ENCODE peak calls at places on chromosomes 13 and 19, in nine cellular contexts. One of them, this sample, is unnamed. For H3K4me1, the result is how much of the 10 kb centered on the place peaks cover.

GRCh38 chr13:113916330-113916815 is 52.5 kb upstream of the GAS6 start:
- DNase-seq in thoracic aorta: no peak
- DNase-seq in neural progenitor cell: no peak
- DNase-seq in aorta: no peak
- DNase-seq in cardiac muscle cell: no peak
- DNase-seq in IMR-90: peak
- DNase-seq in mammary epithelial cell: peak
- DNase-seq in heart left ventricle: no peak
- DNase-seq in neuronal stem cell: no peak
- DNase-seq in this sample: no peak

GRCh38 chr13:80469841-80470378 is 129.0 kb upstream of the SPRY2 start:
- DNase-seq in thoracic aorta: peak
- DNase-seq in neural progenitor cell: no peak
- DNase-seq in aorta: peak
- DNase-seq in cardiac muscle cell: no peak
- DNase-seq in IMR-90: peak
- DNase-seq in mammary epithelial cell: peak
- DNase-seq in heart left ventricle: peak
- DNase-seq in neuronal stem cell: no peak
- DNase-seq in this sample: no peak

GRCh38 chr19:14686411-14686810 is 3.4 kb upstream of the ZNF333 start:
- DNase-seq in thoracic aorta: no peak
- DNase-seq in neural progenitor cell: peak
- DNase-seq in aorta: no peak
- DNase-seq in cardiac muscle cell: peak
- DNase-seq in IMR-90: peak
- DNase-seq in mammary epithelial cell: peak
- DNase-seq in heart left ventricle: no peak
- DNase-seq in neuronal stem cell: no peak
- DNase-seq in this sample: peak

GRCh38 chr19:2273356-2274184 is 8.4 kb downstream of the PEAK3 start:
- DNase-seq in thoracic aorta: no peak
- DNase-seq in neural progenitor cell: peak
- DNase-seq in aorta: peak
- DNase-seq in cardiac muscle cell: peak
- DNase-seq in IMR-90: peak
- DNase-seq in mammary epithelial cell: peak
- DNase-seq in heart left ventricle: peak
- DNase-seq in neuronal stem cell: peak
- DNase-seq in this sample: peak

GRCh38 chr19:2455481-2456300 is 1.1 kb downstream of the LMNB2 start:
- DNase-seq in thoracic aorta: no peak
- DNase-seq in neural progenitor cell: peak
- DNase-seq in aorta: no peak
- DNase-seq in cardiac muscle cell: no peak
- DNase-seq in IMR-90: no peak
- DNase-seq in mammary epithelial cell: peak
- DNase-seq in heart left ventricle: peak
- DNase-seq in neuronal stem cell: no peak
- DNase-seq in this sample: peak

GRCh38 chr13:55583953-55584593 is 1556.6 kb upstream of the PRR20A start:
- DNase-seq in thoracic aorta: no peak
- DNase-seq in neural progenitor cell: no peak
- DNase-seq in aorta: no peak
- DNase-seq in cardiac muscle cell: no peak
- DNase-seq in IMR-90: no peak
- DNase-seq in mammary epithelial cell: no peak
- DNase-seq in heart left ventricle: no peak
- DNase-seq in neuronal stem cell: no peak
- DNase-seq in this sample: no peak

GRCh38 chr19:10896851-10897526 is 25.6 kb downstream of the CARM1 start:
- DNase-seq in thoracic aorta: no peak
- DNase-seq in neural progenitor cell: no peak
- DNase-seq in aorta: no peak
- DNase-seq in cardiac muscle cell: no peak
- DNase-seq in IMR-90: peak
- DNase-seq in mammary epithelial cell: no peak
- DNase-seq in heart left ventricle: no peak
- DNase-seq in neuronal stem cell: no peak
- DNase-seq in this sample: no peak

GRCh38 chr19:52997975-52998374 is 15.7 kb upstream of the ERVV-1 start:
- DNase-seq in thoracic aorta: no peak
- DNase-seq in neural progenitor cell: no peak
- DNase-seq in aorta: no peak
- DNase-seq in cardiac muscle cell: no peak
- DNase-seq in IMR-90: no peak
- DNase-seq in mammary epithelial cell: no peak
- DNase-seq in heart left ventricle: no peak
- DNase-seq in neuronal stem cell: no peak
- DNase-seq in this sample: no peak

GRCh38 chr13:40933508-40933907 is 85.6 kb downstream of the ELF1 start:
- DNase-seq in thoracic aorta: no peak
- DNase-seq in neural progenitor cell: no peak
- DNase-seq in aorta: no peak
- DNase-seq in cardiac muscle cell: no peak
- DNase-seq in IMR-90: no peak
- DNase-seq in mammary epithelial cell: no peak
- DNase-seq in heart left ventricle: no peak
- DNase-seq in neuronal stem cell: no peak
- DNase-seq in this sample: no peak

GRCh38 chr19:10195199-10195519 is 406 bp upstream of the DNMT1 start:
- DNase-seq in thoracic aorta: no peak
- DNase-seq in neural progenitor cell: no peak
- DNase-seq in aorta: no peak
- DNase-seq in cardiac muscle cell: no peak
- DNase-seq in IMR-90: no peak
- DNase-seq in mammary epithelial cell: no peak
- DNase-seq in heart left ventricle: no peak
- DNase-seq in neuronal stem cell: no peak
- DNase-seq in this sample: no peak

GRCh38 chr13:43742911-43743310 is 43.9 kb downstream of the ENOX1 start:
- DNase-seq in thoracic aorta: no peak
- DNase-seq in neural progenitor cell: no peak
- DNase-seq in aorta: no peak
- DNase-seq in cardiac muscle cell: no peak
- DNase-seq in IMR-90: no peak
- DNase-seq in mammary epithelial cell: no peak
- DNase-seq in heart left ventricle: no peak
- DNase-seq in neuronal stem cell: no peak
- DNase-seq in this sample: no peak

GRCh38 chr19:9128171-9128570 is 1.4 kb upstream of the OR7G3 start:
- DNase-seq in thoracic aorta: no peak
- DNase-seq in neural progenitor cell: no peak
- DNase-seq in aorta: no peak
- DNase-seq in cardiac muscle cell: no peak
- DNase-seq in IMR-90: peak
- DNase-seq in mammary epithelial cell: peak
- DNase-seq in heart left ventricle: no peak
- DNase-seq in neuronal stem cell: no peak
- DNase-seq in this sample: no peak

DNA sequence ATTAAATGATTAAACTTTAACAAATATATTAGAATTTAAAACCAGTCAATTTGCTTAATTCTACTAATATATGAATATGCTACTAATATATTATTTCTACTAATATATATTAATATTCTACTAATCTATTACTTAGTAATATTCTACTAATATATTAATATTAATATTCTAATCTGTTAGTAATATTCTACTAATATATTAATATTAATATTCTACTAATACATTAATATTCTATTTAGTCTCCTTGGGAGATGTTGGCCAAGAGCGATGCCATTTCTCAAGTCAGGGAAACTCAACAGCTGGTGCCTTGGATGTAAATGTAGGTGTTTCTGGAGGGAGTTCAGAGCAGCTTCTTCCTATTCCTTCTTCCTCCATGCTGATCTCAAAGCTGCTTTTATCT is 259.2 kb upstream of the TMTC4 start:
- DNase-seq in thoracic aorta: no peak
- DNase-seq in neural progenitor cell: no peak
- DNase-seq in aorta: no peak
- DNase-seq in cardiac muscle cell: no peak
- DNase-seq in IMR-90: no peak
- DNase-seq in mammary epithelial cell: no peak
- DNase-seq in heart left ventricle: no peak
- DNase-seq in neuronal stem cell: no peak
- DNase-seq in this sample: no peak
- H3K4me1 ChIP-seq in thoracic aorta: under half
- H3K4me1 ChIP-seq in neural progenitor cell: under half
- H3K4me1 ChIP-seq in aorta: under half
- H3K4me1 ChIP-seq in cardiac muscle cell: under half
- H3K4me1 ChIP-seq in IMR-90: under half
- H3K4me1 ChIP-seq in mammary epithelial cell: under half
- H3K4me1 ChIP-seq in heart left ventricle: under half
- H3K4me1 ChIP-seq in neuronal stem cell: under half
- H3K4me1 ChIP-seq in this sample: under half

GRCh38 chr19:41537789-41538188 is 38.2 kb upstream of the CEACAM21 start:
- DNase-seq in thoracic aorta: no peak
- DNase-seq in neural progenitor cell: no peak
- DNase-seq in aorta: no peak
- DNase-seq in cardiac muscle cell: no peak
- DNase-seq in IMR-90: peak
- DNase-seq in mammary epithelial cell: peak
- DNase-seq in heart left ventricle: no peak
- DNase-seq in neuronal stem cell: no peak
- DNase-seq in this sample: no peak
- H3K4me1 ChIP-seq in thoracic aorta: under half
- H3K4me1 ChIP-seq in neural progenitor cell: under half
- H3K4me1 ChIP-seq in aorta: under half
- H3K4me1 ChIP-seq in cardiac muscle cell: under half
- H3K4me1 ChIP-seq in IMR-90: under half
- H3K4me1 ChIP-seq in mammary epithelial cell: under half
- H3K4me1 ChIP-seq in heart left ventricle: under half
- H3K4me1 ChIP-seq in neuronal stem cell: under half
- H3K4me1 ChIP-seq in this sample: under half

DNA sequence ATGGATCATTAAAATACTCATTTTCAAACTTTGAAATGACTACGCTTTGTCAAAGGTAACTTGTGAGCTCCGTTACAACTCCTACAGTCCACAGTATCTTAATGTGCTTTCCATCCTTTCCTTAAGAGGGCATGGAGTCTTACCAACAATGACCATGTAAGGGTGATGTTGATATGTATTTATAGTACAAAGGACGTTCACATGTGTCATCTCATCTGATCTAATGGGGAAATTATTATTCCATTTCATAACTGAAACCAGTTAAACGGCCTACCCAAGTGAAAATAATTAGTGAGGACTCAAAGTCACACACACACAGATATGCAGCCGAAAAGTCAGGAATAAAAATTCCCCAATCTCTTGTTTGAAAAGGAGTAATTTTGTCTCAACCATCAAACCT is 9.6 kb downstream of the USP12 start:
- DNase-seq in thoracic aorta: no peak
- DNase-seq in neural progenitor cell: no peak
- DNase-seq in aorta: no peak
- DNase-seq in cardiac muscle cell: no peak
- DNase-seq in IMR-90: peak
- DNase-seq in mammary epithelial cell: no peak
- DNase-seq in heart left ventricle: no peak
- DNase-seq in neuronal stem cell: no peak
- DNase-seq in this sample: no peak
- H3K4me1 ChIP-seq in thoracic aorta: under half
- H3K4me1 ChIP-seq in neural progenitor cell: under half
- H3K4me1 ChIP-seq in aorta: under half
- H3K4me1 ChIP-seq in cardiac muscle cell: under half
- H3K4me1 ChIP-seq in IMR-90: under half
- H3K4me1 ChIP-seq in mammary epithelial cell: under half
- H3K4me1 ChIP-seq in heart left ventricle: under half
- H3K4me1 ChIP-seq in neuronal stem cell: under half
- H3K4me1 ChIP-seq in this sample: half or more

GRCh38 chr19:47610902-47611301 is 2.0 kb downstream of the BICRA start:
- DNase-seq in thoracic aorta: no peak
- DNase-seq in neural progenitor cell: no peak
- DNase-seq in aorta: no peak
- DNase-seq in cardiac muscle cell: no peak
- DNase-seq in IMR-90: no peak
- DNase-seq in mammary epithelial cell: no peak
- DNase-seq in heart left ventricle: no peak
- DNase-seq in neuronal stem cell: no peak
- DNase-seq in this sample: no peak
- H3K4me1 ChIP-seq in thoracic aorta: under half
- H3K4me1 ChIP-seq in neural progenitor cell: under half
- H3K4me1 ChIP-seq in aorta: under half
- H3K4me1 ChIP-seq in cardiac muscle cell: under half
- H3K4me1 ChIP-seq in IMR-90: under half
- H3K4me1 ChIP-seq in mammary epithelial cell: under half
- H3K4me1 ChIP-seq in heart left ventricle: under half
- H3K4me1 ChIP-seq in neuronal stem cell: under half
- H3K4me1 ChIP-seq in this sample: under half

GRCh38 chr13:99657848-99658265 is 156.6 kb downstream of the TM9SF2 start:
- DNase-seq in thoracic aorta: no peak
- DNase-seq in neural progenitor cell: peak
- DNase-seq in aorta: no peak
- DNase-seq in cardiac muscle cell: peak
- DNase-seq in IMR-90: no peak
- DNase-seq in mammary epithelial cell: no peak
- DNase-seq in heart left ventricle: no peak
- DNase-seq in neuronal stem cell: no peak
- DNase-seq in this sample: peak

GRCh38 chr13:99659234-99659633 is 158.0 kb downstream of the TM9SF2 start:
- DNase-seq in thoracic aorta: no peak
- DNase-seq in neural progenitor cell: peak
- DNase-seq in aorta: no peak
- DNase-seq in cardiac muscle cell: peak
- DNase-seq in IMR-90: no peak
- DNase-seq in mammary epithelial cell: no peak
- DNase-seq in heart left ventricle: no peak
- DNase-seq in neuronal stem cell: no peak
- DNase-seq in this sample: no peak

GRCh38 chr13:99661791-99662190 is 160.5 kb downstream of the TM9SF2 start:
- DNase-seq in thoracic aorta: no peak
- DNase-seq in neural progenitor cell: peak
- DNase-seq in aorta: no peak
- DNase-seq in cardiac muscle cell: no peak
- DNase-seq in IMR-90: no peak
- DNase-seq in mammary epithelial cell: no peak
- DNase-seq in heart left ventricle: no peak
- DNase-seq in neuronal stem cell: peak
- DNase-seq in this sample: no peak

GRCh38 chr13:99658266-99658991 is 157.2 kb downstream of the TM9SF2 start:
- DNase-seq in thoracic aorta: no peak
- DNase-seq in neural progenitor cell: peak
- DNase-seq in aorta: peak
- DNase-seq in cardiac muscle cell: peak
- DNase-seq in IMR-90: peak
- DNase-seq in mammary epithelial cell: peak
- DNase-seq in heart left ventricle: peak
- DNase-seq in neuronal stem cell: peak
- DNase-seq in this sample: peak

DNA sequence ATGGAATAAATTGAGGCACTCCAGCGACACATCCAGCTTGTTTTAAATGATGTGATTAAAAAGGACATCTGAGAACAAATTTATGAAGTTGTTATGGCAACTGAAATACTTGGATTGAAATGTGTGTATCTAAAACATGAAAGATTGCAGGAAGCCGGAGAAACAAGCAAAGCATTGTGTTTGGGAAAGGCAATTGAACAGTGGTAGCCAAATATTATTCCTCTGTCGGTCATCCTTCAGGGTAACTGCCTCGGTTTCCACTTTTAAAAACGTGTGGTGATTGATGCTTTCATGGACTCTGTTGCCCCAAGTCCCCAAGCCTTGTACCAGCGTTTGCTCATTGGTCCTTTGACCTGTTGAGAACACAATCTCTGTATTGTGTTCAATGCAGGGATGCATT is 158.8 kb downstream of the TM9SF2 start:
- DNase-seq in thoracic aorta: no peak
- DNase-seq in neural progenitor cell: peak
- DNase-seq in aorta: no peak
- DNase-seq in cardiac muscle cell: no peak
- DNase-seq in IMR-90: no peak
- DNase-seq in mammary epithelial cell: no peak
- DNase-seq in heart left ventricle: no peak
- DNase-seq in neuronal stem cell: no peak
- DNase-seq in this sample: no peak
- H3K4me1 ChIP-seq in thoracic aorta: under half
- H3K4me1 ChIP-seq in neural progenitor cell: half or more
- H3K4me1 ChIP-seq in aorta: under half
- H3K4me1 ChIP-seq in cardiac muscle cell: under half
- H3K4me1 ChIP-seq in IMR-90: under half
- H3K4me1 ChIP-seq in mammary epithelial cell: under half
- H3K4me1 ChIP-seq in heart left ventricle: under half
- H3K4me1 ChIP-seq in neuronal stem cell: half or more
- H3K4me1 ChIP-seq in this sample: half or more